ENCODE peak calls at places on chromosome 4, in six cellular contexts. A is SK-N-SH, S is suprapubic skin, Z is K562, E is HCT116, H is H1. J is an unnamed sample.

GRCh38 chr4:142406917-142407501 is 439.1 kb downstream of the INPP4B start:
- DNase-seq in A (no peak), S (no peak), Z (no peak), E (no peak), H (no peak), J (no peak)

GRCh38 chr4:175731506-175731905 is 80.6 kb downstream of the GPM6A start:
- DNase-seq in A (no peak), S (no peak), Z (no peak), E (no peak), H (no peak), J (no peak)

GRCh38 chr4:26321326-26322276 is 787 bp downstream of the RBPJ start:
- DNase-seq in A (peak; percentile 38), S (peak; percentile 73), Z (no peak), E (no peak), H (peak; percentile 66), J (no peak)

GRCh38 chr4:143384381-143384994 is 47.8 kb downstream of the GAB1 start:
- DNase-seq in A (no peak), S (no peak), Z (no peak), E (no peak), H (no peak), J (no peak)

GRCh38 chr4:54658321-54659093 is 750 bp downstream of the KIT start:
- DNase-seq in A (peak; percentile 78), S (peak; percentile 65), Z (peak; percentile 55), E (peak; percentile 13), H (peak; percentile 78), J (no peak)

GRCh38 chr4:162061214-162061613 is 102.6 kb downstream of the FSTL5 start:
- DNase-seq in A (no peak), S (no peak), Z (no peak), E (peak; percentile 32), H (peak; percentile 44), J (no peak)

GRCh38 chr4:159018062-159018629 is 84.7 kb upstream of the RAPGEF2 start:
- DNase-seq in A (no peak), S (no peak), Z (no peak), E (no peak), H (no peak), J (no peak)

GRCh38 chr4:183941964-183942363 is 36.9 kb downstream of the STOX2 start:
- DNase-seq in A (no peak), S (no peak), Z (no peak), E (no peak), H (no peak), J (no peak)

GRCh38 chr4:150302553-150302952 is 224.3 kb downstream of the DCLK2 start:
- DNase-seq in A (no peak), S (no peak), Z (peak; percentile 63), E (peak; percentile 53), H (no peak), J (no peak)

GRCh38 chr4:163540977-163541376 is 46.5 kb downstream of the TMA16 start:
- DNase-seq in A (no peak), S (no peak), Z (no peak), E (no peak), H (no peak), J (no peak)

GRCh38 chr4:61531188-61531587 is 331.1 kb downstream of the ADGRL3 start:
- DNase-seq in A (no peak), S (no peak), Z (no peak), E (no peak), H (no peak), J (no peak)

GRCh38 chr4:189912170-189912569 is 28.5 kb upstream of the FRG1 start:
- DNase-seq in A (no peak), S (no peak), Z (no peak), E (no peak), H (no peak), J (no peak)

GRCh38 chr4:81523672-81524436 is 52.1 kb upstream of the RASGEF1B start:
- DNase-seq in A (no peak), S (no peak), Z (no peak), E (no peak), H (no peak), J (no peak)

GRCh38 chr4:55437356-55437796 is 41.6 kb downstream of the TMEM165 start:
- DNase-seq in A (no peak), S (no peak), Z (peak; percentile 49), E (no peak), H (no peak), J (no peak)

GRCh38 chr4:133565379-133565778 is 416.3 kb downstream of the PCDH10 start:
- DNase-seq in A (no peak), S (no peak), Z (no peak), E (no peak), H (no peak), J (no peak)

GRCh38 chr4:88818650-88819470 is 121.2 kb upstream of the NAP1L5 start:
- DNase-seq in A (peak; percentile 13), S (no peak), Z (no peak), E (peak; percentile 31), H (peak; percentile 54), J (no peak)

GRCh38 chr4:168141733-168142132 is 49.4 kb downstream of the ANXA10 start:
- DNase-seq in A (no peak), S (no peak), Z (no peak), E (no peak), H (no peak), J (no peak)

GRCh38 chr4:121977251-121978168 is 25.6 kb upstream of the TRPC3 start:
- DNase-seq in A (no peak), S (no peak), Z (no peak), E (no peak), H (no peak), J (no peak)

GRCh38 chr4:122702939-122703338 is 29.6 kb upstream of the BBS12 start:
- DNase-seq in A (no peak), S (no peak), Z (no peak), E (no peak), H (no peak), J (no peak)

GRCh38 chr4:91086008-91086407 is 958.8 kb downstream of the CCSER1 start:
- DNase-seq in A (no peak), S (no peak), Z (no peak), E (no peak), H (no peak), J (no peak)

GRCh38 chr4:139223682-139224317 is 46.8 kb upstream of the ELF2 start:
- DNase-seq in A (no peak), S (no peak), Z (no peak), E (no peak), H (no peak), J (no peak)

GRCh38 chr4:128663325-128663724 is 146.2 kb upstream of the JADE1 start:
- DNase-seq in A (no peak), S (no peak), Z (no peak), E (no peak), H (no peak), J (no peak)

GRCh38 chr4:180852743-180853142 is 1390.5 kb upstream of the TENM3 start:
- DNase-seq in A (no peak), S (no peak), Z (no peak), E (no peak), H (no peak), J (no peak)

GRCh38 chr4:8199594-8200301 is 658 bp downstream of the SH3TC1 start:
- DNase-seq in A (no peak), S (no peak), Z (no peak), E (no peak), H (no peak), J (no peak)

GRCh38 chr4:128468485-128468989 is 180.9 kb upstream of the PGRMC2 start:
- DNase-seq in A (peak; percentile 37), S (peak; percentile 87), Z (no peak), E (no peak), H (no peak), J (no peak)

GRCh38 chr4:8871417-8872401 is at the start of gene HMX1:
- DNase-seq in A (peak; percentile 100), S (no peak), Z (no peak), E (no peak), H (peak; percentile 85), J (no peak)

DNA sequence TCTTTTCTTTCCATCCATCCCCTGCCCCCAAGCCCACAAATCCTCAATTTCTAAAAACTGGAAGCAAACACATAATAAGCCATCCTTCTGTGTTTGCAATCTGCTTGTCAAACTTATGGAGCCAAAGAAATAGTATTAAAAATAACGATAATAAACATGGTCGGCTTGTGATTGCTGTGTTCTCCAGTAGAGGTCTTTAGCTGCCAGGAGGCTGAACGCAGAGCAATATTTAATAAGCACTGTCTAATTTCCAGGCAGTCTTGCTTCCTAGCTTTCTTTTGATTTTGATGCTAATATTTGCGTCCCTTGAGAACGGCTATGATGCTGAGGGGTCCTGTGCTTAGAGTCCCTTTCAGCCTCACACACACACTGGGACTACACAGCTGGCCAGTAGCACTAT is 3.2 kb upstream of the HELT start:
- DNase-seq in A (no peak), S (no peak), Z (no peak), E (no peak), H (no peak), J (no peak)
- TF ChIP-seq CTCF in A (peak; percentile 30), S (no peak), Z (no peak), E (no peak), H (no peak), J (no peak)

DNA sequence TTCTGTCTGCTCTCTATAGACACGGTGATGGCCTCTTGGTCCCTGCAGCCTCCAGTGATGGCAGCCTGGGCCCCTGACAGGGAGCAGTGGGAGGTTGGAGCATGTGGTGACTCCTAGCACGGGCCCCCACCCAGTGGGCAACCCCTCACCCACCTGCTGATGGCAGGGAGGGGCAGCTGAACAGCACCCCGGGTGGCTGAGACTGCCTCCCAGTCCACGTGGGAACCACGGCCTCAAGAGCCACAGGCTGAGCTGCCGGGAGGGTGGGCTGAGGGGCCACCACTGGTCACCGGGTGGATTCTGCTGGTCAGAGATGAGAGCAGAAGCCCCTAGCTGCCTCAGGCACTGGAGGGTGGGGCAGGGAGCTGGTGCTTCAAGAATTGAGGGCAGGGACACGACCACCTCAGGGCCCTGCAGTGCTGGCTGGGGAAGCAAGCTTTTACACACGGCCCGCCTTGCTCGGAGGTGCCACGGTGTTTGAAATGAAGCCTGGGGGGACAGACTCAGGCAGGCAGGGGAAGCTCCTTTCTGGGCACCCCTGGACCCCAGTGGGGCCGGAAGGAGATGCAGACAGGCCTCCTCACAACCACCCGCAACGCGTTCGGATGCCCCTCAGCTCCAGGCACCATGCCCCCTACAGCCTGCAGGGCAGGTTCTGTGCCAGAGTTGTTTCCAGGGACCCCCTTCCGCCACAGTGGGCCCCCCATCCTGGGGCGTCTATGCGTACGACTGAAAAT is 6.3 kb upstream of the HAUS3 start:
- DNase-seq in A (peak; percentile 24), S (peak; percentile 53), Z (no peak), E (no peak), H (no peak), J (peak; percentile 15)
- TF ChIP-seq POLR2AphosphoS5 in A (no peak), S (no peak), Z (no peak), E (no peak), H (no peak), J (no peak)

DNA sequence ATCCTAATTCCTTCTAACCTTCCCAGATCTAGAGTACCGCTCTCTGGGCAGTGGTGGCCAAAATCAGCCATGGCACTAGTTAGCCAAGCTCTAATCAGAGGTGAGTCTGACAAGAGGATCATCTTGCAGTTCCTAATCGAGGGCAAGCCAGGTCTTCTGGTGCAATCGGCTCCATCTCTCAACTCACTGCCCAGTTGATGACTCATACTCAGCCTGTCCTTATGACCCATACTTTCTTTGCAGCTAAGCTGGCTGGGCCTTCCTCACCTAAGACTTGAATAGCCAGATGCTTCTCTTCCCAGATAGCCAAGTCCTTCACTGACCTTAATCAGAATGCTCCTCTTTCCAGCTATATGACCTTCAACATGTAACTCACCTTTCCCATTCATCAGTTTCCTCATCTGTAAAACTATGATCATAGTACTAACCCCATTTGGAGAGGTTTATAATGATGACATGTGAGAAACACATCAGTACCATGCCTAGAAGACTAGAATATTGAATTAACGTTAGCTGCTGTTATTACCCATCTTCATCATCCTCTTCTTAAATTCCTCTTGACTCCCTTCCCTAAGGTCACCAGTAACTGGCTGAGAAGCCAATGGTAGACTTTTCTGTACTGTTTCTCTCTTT is 57.1 kb downstream of the RELL1 start:
- DNase-seq in A (no peak), S (peak; percentile 75), Z (peak; percentile 43), E (peak; percentile 59), H (no peak), J (no peak)
- H3K27ac ChIP-seq in A (no peak overlapping the region), S (no peak overlapping the region), Z (no peak overlapping the region), E (no peak overlapping the region), H (no peak overlapping the region), J (peak overlapping the region; percentile 54)

GRCh38 chr4:153573881-153574807 is 108.0 kb downstream of the TMEM131L start:
- DNase-seq in A (peak; percentile 58), S (no peak), Z (no peak), E (peak; percentile 37), H (no peak), J (no peak)
- TF ChIP-seq CTCF in A (peak; percentile 82), S (peak; percentile 37), Z (peak; percentile 50), E (peak; percentile 61), H (peak; percentile 12), J (peak; percentile 57)